ENCODE peak calls at places on chromosomes 16 and 17, in six cellular contexts. Q is fibroblast of pulmonary artery; Z is germinal center; X is stimulated activated CD8-positive, alpha-beta memory T cell treated with anti-CD3 and anti-CD28 coated beads, Interleukin-4, amount 100 ng/mL, for 1 hour; I is AG08395; E is HCEC 1CT. V is an unnamed sample.

GRCh38 chr17:80732268-80732667 is 187.6 kb downstream of the RPTOR start:
- DNase-seq in Q (no peak), Z (no peak), X (no peak), I (peak), E (no peak), V (no peak)

GRCh38 chr17:14011740-14012405 is 57.4 kb upstream of the COX10 start:
- DNase-seq in Q (no peak), Z (no peak), X (no peak), I (no peak), E (no peak), V (no peak)

GRCh38 chr17:73711184-73711583 is 66.9 kb upstream of the SDK2 start:
- DNase-seq in Q (no peak), Z (peak), X (no peak), I (no peak), E (no peak), V (no peak)

GRCh38 chr17:41529491-41529915 is 1.4 kb upstream of the KRT19 start:
- DNase-seq in Q (no peak), Z (no peak), X (no peak), I (no peak), E (no peak), V (no peak)

GRCh38 chr16:85564277-85565051 is 48.7 kb upstream of the GSE1 start:
- DNase-seq in Q (no peak), Z (no peak), X (no peak), I (no peak), E (no peak), V (no peak)

GRCh38 chr17:41301916-41302901 is at the start of gene KRTAP29-1:
- DNase-seq in Q (no peak), Z (no peak), X (no peak), I (no peak), E (no peak), V (no peak)

GRCh38 chr16:30061195-30061554 is 4.4 kb upstream of the ALDOA start:
- DNase-seq in Q (no peak), Z (no peak), X (no peak), I (no peak), E (no peak), V (no peak)

GRCh38 chr17:68600881-68601564 is at the start of gene FAM20A:
- DNase-seq in Q (no peak), Z (peak), X (no peak), I (no peak), E (no peak), V (no peak)

GRCh38 chr16:87877942-87878507 is 8.7 kb upstream of the SLC7A5 start:
- DNase-seq in Q (no peak), Z (no peak), X (no peak), I (no peak), E (no peak), V (no peak)

GRCh38 chr17:36923814-36924221 is 13.5 kb upstream of the LHX1 start:
- DNase-seq in Q (no peak), Z (no peak), X (no peak), I (no peak), E (no peak), V (no peak)

GRCh38 chr17:77444653-77445029 is 303.9 kb downstream of the SEC14L1 start:
- DNase-seq in Q (peak), Z (no peak), X (no peak), I (peak), E (peak), V (no peak)

GRCh38 chr17:55332296-55333041 is 67.7 kb downstream of the HLF start:
- DNase-seq in Q (no peak), Z (no peak), X (no peak), I (no peak), E (no peak), V (no peak)

GRCh38 chr17:9451919-9452318 is 123.7 kb downstream of the STX8 start:
- DNase-seq in Q (no peak), Z (no peak), X (no peak), I (no peak), E (no peak), V (no peak)

GRCh38 chr17:43790311-43790940 is 10.2 kb downstream of the CFAP97D1 start:
- DNase-seq in Q (peak), Z (no peak), X (no peak), I (no peak), E (no peak), V (no peak)

GRCh38 chr17:78105551-78105950 is 23.0 kb downstream of the TMC6 start:
- DNase-seq in Q (no peak), Z (no peak), X (no peak), I (no peak), E (no peak), V (no peak)

GRCh38 chr17:72976971-72977767 is 115.3 kb downstream of the SLC39A11 start:
- DNase-seq in Q (peak), Z (peak), X (no peak), I (peak), E (peak), V (peak)

GRCh38 chr16:50368410-50369132 is at the start of gene BRD7:
- DNase-seq in Q (peak), Z (peak), X (peak), I (peak), E (peak), V (no peak)

GRCh38 chr17:65131946-65132345 is 5.2 kb upstream of the RGS9 start:
- DNase-seq in Q (no peak), Z (no peak), X (no peak), I (peak), E (peak), V (no peak)

GRCh38 chr17:66855204-66855603 is 20.3 kb downstream of the CACNG5 start:
- DNase-seq in Q (no peak), Z (peak), X (no peak), I (no peak), E (no peak), V (no peak)

GRCh38 chr17:44345497-44346026 is 460 bp downstream of the GRN start:
- DNase-seq in Q (peak), Z (peak), X (no peak), I (peak), E (peak), V (peak)

GRCh38 chr16:50644730-50645129 is 36.4 kb downstream of the SNX20 start:
- DNase-seq in Q (peak), Z (no peak), X (no peak), I (peak), E (no peak), V (no peak)

GRCh38 chr17:80794281-80795089 is 197.2 kb upstream of the CHMP6 start:
- DNase-seq in Q (peak), Z (no peak), X (no peak), I (no peak), E (no peak), V (no peak)

GRCh38 chr17:61323696-61324539 is 75.7 kb upstream of the TBX2 start:
- DNase-seq in Q (no peak), Z (no peak), X (no peak), I (no peak), E (no peak), V (no peak)

GRCh38 chr17:56833023-56833811 is 503 bp downstream of the C17orf67 start:
- DNase-seq in Q (peak), Z (peak), X (peak), I (peak), E (peak), V (no peak)

GRCh38 chr16:20873331-20873730 is 26.8 kb downstream of the DCUN1D3 start:
- DNase-seq in Q (no peak), Z (no peak), X (no peak), I (no peak), E (no peak), V (no peak)

GRCh38 chr17:19482571-19482970 is 51.1 kb upstream of the SLC47A1 start:
- DNase-seq in Q (peak), Z (no peak), X (no peak), I (peak), E (peak), V (no peak)

GRCh38 chr17:41777579-41778188 is 8.8 kb downstream of the JUP start:
- DNase-seq in Q (peak), Z (no peak), X (no peak), I (peak), E (peak), V (peak)

GRCh38 chr17:77445030-77445907 is 304.5 kb downstream of the SEC14L1 start:
- DNase-seq in Q (peak), Z (peak), X (no peak), I (peak), E (peak), V (no peak)

GRCh38 chr16:85152414-85153030 is 40.2 kb upstream of the CIBAR2 start:
- DNase-seq in Q (no peak), Z (no peak), X (no peak), I (no peak), E (no peak), V (no peak)